ENCODE peak calls at places on chromosomes 4 and X, in four cellular contexts. One of them, this sample, is unnamed.

GRCh38 chrX:51420610-51421009 is 75.8 kb downstream of the NUDT11 start:
- DNase-seq in tibial nerve: peak
- DNase-seq in heart left ventricle: no peak
- DNase-seq in Peyer's patch: no peak
- DNase-seq in this sample: no peak

GRCh38 chr4:139555705-139556070 is 331 bp downstream of the SETD7 start:
- DNase-seq in tibial nerve: peak
- DNase-seq in heart left ventricle: peak
- DNase-seq in Peyer's patch: peak
- DNase-seq in this sample: no peak

GRCh38 chr4:95539056-95539455 is 9.7 kb downstream of the UNC5C start:
- DNase-seq in tibial nerve: no peak
- DNase-seq in heart left ventricle: no peak
- DNase-seq in Peyer's patch: no peak
- DNase-seq in this sample: no peak

GRCh38 chrX:67749536-67749935 is 205.7 kb downstream of the AR start:
- DNase-seq in tibial nerve: no peak
- DNase-seq in heart left ventricle: no peak
- DNase-seq in Peyer's patch: no peak
- DNase-seq in this sample: no peak

GRCh38 chr4:46886711-46887110 is 22.3 kb downstream of the COX7B2 start:
- DNase-seq in tibial nerve: no peak
- DNase-seq in heart left ventricle: no peak
- DNase-seq in Peyer's patch: no peak
- DNase-seq in this sample: no peak

GRCh38 chr4:182277402-182277801 is 34.2 kb downstream of the TENM3 start:
- DNase-seq in tibial nerve: no peak
- DNase-seq in heart left ventricle: no peak
- DNase-seq in Peyer's patch: no peak
- DNase-seq in this sample: no peak

GRCh38 chr4:60522265-60522664 is 677.9 kb upstream of the ADGRL3 start:
- DNase-seq in tibial nerve: no peak
- DNase-seq in heart left ventricle: no peak
- DNase-seq in Peyer's patch: no peak
- DNase-seq in this sample: no peak

GRCh38 chrX:135345328-135345645 is 36.0 kb downstream of the ETDC start:
- DNase-seq in tibial nerve: peak
- DNase-seq in heart left ventricle: peak
- DNase-seq in Peyer's patch: no peak
- DNase-seq in this sample: no peak

GRCh38 chr4:38717604-38718003 is 53.6 kb downstream of the KLF3 start:
- DNase-seq in tibial nerve: no peak
- DNase-seq in heart left ventricle: peak
- DNase-seq in Peyer's patch: no peak
- DNase-seq in this sample: no peak

GRCh38 chr4:128823025-128823661 is 13.6 kb downstream of the JADE1 start:
- DNase-seq in tibial nerve: no peak
- DNase-seq in heart left ventricle: no peak
- DNase-seq in Peyer's patch: no peak
- DNase-seq in this sample: no peak

GRCh38 chr4:1309261-1310010 is 19.7 kb downstream of the MAEA start:
- DNase-seq in tibial nerve: peak
- DNase-seq in heart left ventricle: peak
- DNase-seq in Peyer's patch: peak
- DNase-seq in this sample: peak

GRCh38 chr4:14892563-14892962 is 109.7 kb upstream of the CPEB2 start:
- DNase-seq in tibial nerve: no peak
- DNase-seq in heart left ventricle: no peak
- DNase-seq in Peyer's patch: no peak
- DNase-seq in this sample: no peak

GRCh38 chr4:181971411-181971810 is 271.8 kb upstream of the TENM3 start:
- DNase-seq in tibial nerve: no peak
- DNase-seq in heart left ventricle: no peak
- DNase-seq in Peyer's patch: no peak
- DNase-seq in this sample: no peak

GRCh38 chr4:176781739-176782100 is 11.0 kb downstream of the VEGFC start:
- DNase-seq in tibial nerve: no peak
- DNase-seq in heart left ventricle: no peak
- DNase-seq in Peyer's patch: no peak
- DNase-seq in this sample: no peak

GRCh38 chr4:136121431-136121830 is 1410.9 kb downstream of the PCDH18 start:
- DNase-seq in tibial nerve: no peak
- DNase-seq in heart left ventricle: no peak
- DNase-seq in Peyer's patch: no peak
- DNase-seq in this sample: no peak

GRCh38 chrX:6456196-6456595 is 78.7 kb downstream of the VCX3A start:
- DNase-seq in tibial nerve: no peak
- DNase-seq in heart left ventricle: no peak
- DNase-seq in Peyer's patch: no peak
- DNase-seq in this sample: no peak

GRCh38 chrX:31715675-31716074 is 643.8 kb upstream of the FTHL17 start:
- DNase-seq in tibial nerve: no peak
- DNase-seq in heart left ventricle: no peak
- DNase-seq in Peyer's patch: no peak
- DNase-seq in this sample: no peak

GRCh38 chr4:181061787-181062186 is 1181.4 kb upstream of the TENM3 start:
- DNase-seq in tibial nerve: no peak
- DNase-seq in heart left ventricle: no peak
- DNase-seq in Peyer's patch: no peak
- DNase-seq in this sample: no peak

GRCh38 chr4:65865489-65865888 is 195.2 kb upstream of the EPHA5 start:
- DNase-seq in tibial nerve: no peak
- DNase-seq in heart left ventricle: no peak
- DNase-seq in Peyer's patch: no peak
- DNase-seq in this sample: no peak

GRCh38 chr4:39335566-39335965 is 30.6 kb downstream of the RFC1 start:
- DNase-seq in tibial nerve: no peak
- DNase-seq in heart left ventricle: no peak
- DNase-seq in Peyer's patch: no peak
- DNase-seq in this sample: no peak

GRCh38 chr4:81913427-81913878 is 441.7 kb upstream of the RASGEF1B start:
- DNase-seq in tibial nerve: no peak
- DNase-seq in heart left ventricle: peak
- DNase-seq in Peyer's patch: peak
- DNase-seq in this sample: no peak

GRCh38 chr4:9762823-9763475 is 18.5 kb upstream of the DRD5 start:
- DNase-seq in tibial nerve: peak
- DNase-seq in heart left ventricle: no peak
- DNase-seq in Peyer's patch: peak
- DNase-seq in this sample: no peak

GRCh38 chr4:152735302-152735917 is 44.1 kb downstream of the TIGD4 start:
- DNase-seq in tibial nerve: no peak
- DNase-seq in heart left ventricle: no peak
- DNase-seq in Peyer's patch: no peak
- DNase-seq in this sample: no peak

GRCh38 chr4:150501983-150502382 is 80.0 kb upstream of the MAB21L2 start:
- DNase-seq in tibial nerve: no peak
- DNase-seq in heart left ventricle: no peak
- DNase-seq in Peyer's patch: no peak
- DNase-seq in this sample: no peak

GRCh38 chrX:72021975-72022374 is 109.7 kb downstream of the RTL5 start:
- DNase-seq in tibial nerve: peak
- DNase-seq in heart left ventricle: no peak
- DNase-seq in Peyer's patch: peak
- DNase-seq in this sample: no peak

GRCh38 chrX:86215260-86215659 is 67.0 kb downstream of the DACH2 start:
- DNase-seq in tibial nerve: no peak
- DNase-seq in heart left ventricle: no peak
- DNase-seq in Peyer's patch: no peak
- DNase-seq in this sample: no peak

GRCh38 chr4:25662306-25662705 is 6.7 kb downstream of the SLC34A2 start:
- DNase-seq in tibial nerve: no peak
- DNase-seq in heart left ventricle: no peak
- DNase-seq in Peyer's patch: no peak
- DNase-seq in this sample: no peak

GRCh38 chrX:109911046-109911445 is 91.9 kb upstream of the TMEM164 start:
- DNase-seq in tibial nerve: no peak
- DNase-seq in heart left ventricle: no peak
- DNase-seq in Peyer's patch: no peak
- DNase-seq in this sample: no peak
- TF ChIP-seq CTCF in tibial nerve: peak
- TF ChIP-seq CTCF in heart left ventricle: peak
- TF ChIP-seq CTCF in Peyer's patch: peak
- TF ChIP-seq CTCF in this sample: no peak

GRCh38 chr4:7103031-7103598 is 35.3 kb upstream of the GRPEL1 start:
- DNase-seq in tibial nerve: peak
- DNase-seq in heart left ventricle: peak
- DNase-seq in Peyer's patch: peak
- DNase-seq in this sample: peak
- TF ChIP-seq POLR2A in tibial nerve: peak
- TF ChIP-seq POLR2A in heart left ventricle: peak
- TF ChIP-seq POLR2A in Peyer's patch: peak
- TF ChIP-seq POLR2A in this sample: no peak

GRCh38 chrX:154048398-154048797 is 28.7 kb upstream of the IRAK1 start:
- DNase-seq in tibial nerve: no peak
- DNase-seq in heart left ventricle: no peak
- DNase-seq in Peyer's patch: no peak
- DNase-seq in this sample: peak

GRCh38 chrX:154046262-154046771 is 26.6 kb upstream of the IRAK1 start:
- DNase-seq in tibial nerve: peak
- DNase-seq in heart left ventricle: peak
- DNase-seq in Peyer's patch: no peak
- DNase-seq in this sample: no peak

GRCh38 chrX:154050113-154050495 is 30.4 kb upstream of the IRAK1 start:
- DNase-seq in tibial nerve: no peak
- DNase-seq in heart left ventricle: no peak
- DNase-seq in Peyer's patch: no peak
- DNase-seq in this sample: no peak

GRCh38 chrX:154049209-154050112 is 29.8 kb upstream of the IRAK1 start:
- DNase-seq in tibial nerve: no peak
- DNase-seq in heart left ventricle: no peak
- DNase-seq in Peyer's patch: no peak
- DNase-seq in this sample: no peak

DNA sequence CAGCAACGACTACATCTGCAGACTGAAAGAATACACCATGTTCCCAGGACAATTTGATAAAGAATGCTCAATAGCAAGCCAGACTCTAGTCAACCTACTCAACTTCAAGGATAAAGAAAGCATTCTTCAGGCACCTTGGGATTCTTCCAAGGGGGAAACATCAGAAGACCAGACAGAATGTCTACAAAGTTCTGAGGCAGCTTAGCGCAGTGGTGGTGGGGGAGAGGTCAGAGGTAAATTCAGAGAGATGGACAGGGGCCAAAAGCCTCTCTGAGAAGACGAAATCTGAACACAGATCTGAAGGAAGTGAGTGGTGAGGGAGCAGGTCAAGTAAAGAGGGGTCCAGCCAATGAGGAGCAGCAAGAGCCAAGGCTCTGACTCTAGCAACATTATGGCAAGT is 27.6 kb upstream of the IRAK1 start:
- DNase-seq in tibial nerve: no peak
- DNase-seq in heart left ventricle: no peak
- DNase-seq in Peyer's patch: no peak
- DNase-seq in this sample: no peak
- H3K27ac ChIP-seq in tibial nerve: no peak
- H3K27ac ChIP-seq in heart left ventricle: no peak
- H3K27ac ChIP-seq in Peyer's patch: no peak
- H3K27ac ChIP-seq in this sample: peak

GRCh38 chr4:84263415-84263814 is 235.7 kb downstream of the NKX6-1 start:
- DNase-seq in tibial nerve: no peak
- DNase-seq in heart left ventricle: no peak
- DNase-seq in Peyer's patch: no peak
- DNase-seq in this sample: no peak

GRCh38 chr4:84264652-84265051 is 234.4 kb downstream of the NKX6-1 start:
- DNase-seq in tibial nerve: no peak
- DNase-seq in heart left ventricle: no peak
- DNase-seq in Peyer's patch: no peak
- DNase-seq in this sample: no peak

GRCh38 chr4:84254537-84254936 is 244.6 kb downstream of the NKX6-1 start:
- DNase-seq in tibial nerve: no peak
- DNase-seq in heart left ventricle: no peak
- DNase-seq in Peyer's patch: no peak
- DNase-seq in this sample: no peak

GRCh38 chr4:84260495-84260894 is 238.6 kb downstream of the NKX6-1 start:
- DNase-seq in tibial nerve: no peak
- DNase-seq in heart left ventricle: no peak
- DNase-seq in Peyer's patch: no peak
- DNase-seq in this sample: no peak

GRCh38 chr4:84258905-84259830 is 239.9 kb downstream of the NKX6-1 start:
- DNase-seq in tibial nerve: no peak
- DNase-seq in heart left ventricle: no peak
- DNase-seq in Peyer's patch: no peak
- DNase-seq in this sample: no peak
- TF ChIP-seq CTCF in tibial nerve: no peak
- TF ChIP-seq CTCF in heart left ventricle: peak
- TF ChIP-seq CTCF in Peyer's patch: peak
- TF ChIP-seq CTCF in this sample: no peak

DNA sequence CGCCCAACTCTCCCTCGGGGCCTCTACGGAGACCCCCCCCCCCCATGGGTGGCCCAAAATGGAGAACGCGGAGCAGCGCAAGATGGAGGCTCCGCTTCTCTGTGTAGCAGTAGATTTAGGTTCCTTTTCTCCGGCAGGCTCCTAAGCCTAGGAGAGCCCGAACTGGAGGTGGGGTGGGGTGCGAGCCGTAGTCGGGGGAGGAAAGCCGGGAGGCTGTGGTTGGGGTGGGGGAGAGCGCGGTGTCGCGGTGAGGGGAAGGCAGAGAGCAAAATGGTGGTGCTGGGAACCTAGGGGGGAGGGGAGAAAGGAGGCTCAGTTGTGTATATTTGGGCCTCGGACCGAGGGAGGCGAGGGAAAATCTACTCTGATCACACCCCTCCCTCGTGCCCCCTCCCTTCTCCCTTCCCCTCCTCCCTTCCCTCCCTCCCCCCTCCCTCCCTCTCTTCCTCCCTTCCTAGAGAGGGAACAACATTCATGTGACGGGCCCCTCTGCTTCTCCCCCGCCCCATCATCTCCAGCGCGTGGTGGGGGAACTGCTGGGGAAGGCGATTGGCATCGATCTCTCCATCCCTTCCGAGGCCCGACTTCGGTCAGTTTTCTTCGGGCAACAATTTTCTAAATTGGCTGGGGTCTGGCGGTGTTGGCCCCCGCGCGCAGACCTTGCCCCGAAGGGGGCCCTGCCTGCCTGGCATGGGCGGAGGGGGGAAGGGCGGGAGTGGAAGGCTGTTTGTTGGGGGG is at the start of gene STAG2:
- DNase-seq in tibial nerve: peak
- DNase-seq in heart left ventricle: peak
- DNase-seq in Peyer's patch: peak
- DNase-seq in this sample: peak
- TF ChIP-seq POLR2A in tibial nerve: peak
- TF ChIP-seq POLR2A in heart left ventricle: no peak
- TF ChIP-seq POLR2A in Peyer's patch: no peak
- TF ChIP-seq POLR2A in this sample: no peak

DNA sequence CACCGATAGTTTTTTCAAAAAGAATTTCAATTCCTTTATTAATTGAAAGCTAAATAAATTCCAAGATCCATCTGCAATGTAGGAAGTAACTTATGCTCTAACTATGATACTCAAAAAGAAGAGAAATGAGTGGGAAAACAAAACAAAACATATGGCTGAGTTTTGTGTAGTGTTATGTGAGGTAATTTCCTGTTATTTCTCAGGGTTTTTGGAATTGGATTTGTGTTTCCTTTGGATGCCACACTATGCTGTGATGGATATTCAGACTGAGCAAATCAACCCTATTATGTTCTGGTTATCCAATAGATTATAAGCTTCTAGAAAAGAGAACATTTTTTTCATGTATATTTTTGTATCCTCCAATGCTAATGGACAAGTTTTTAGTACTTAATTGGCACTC is 73.4 kb upstream of the RAPGEF2 start:
- DNase-seq in tibial nerve: no peak
- DNase-seq in heart left ventricle: no peak
- DNase-seq in Peyer's patch: no peak
- DNase-seq in this sample: no peak
- H3K27ac ChIP-seq in tibial nerve: no peak
- H3K27ac ChIP-seq in heart left ventricle: no peak
- H3K27ac ChIP-seq in Peyer's patch: no peak
- H3K27ac ChIP-seq in this sample: no peak